ENCODE peak calls at places on chromosomes 5 and 9, in four cellular contexts. V is tibial nerve, Y is H1, C is suprapubic skin. L is an unnamed sample.

GRCh38 chr9:88198346-88198807 is 60.1 kb upstream of the SPATA31C2 start:
- DNase-seq in V (peak), Y (no peak), C (no peak), L (no peak)

GRCh38 chr5:109273594-109273993 is 136.2 kb downstream of the PJA2 start:
- DNase-seq in V (no peak), Y (no peak), C (no peak), L (no peak)

GRCh38 chr5:78670870-78671269 is 22.3 kb upstream of the LHFPL2 start:
- DNase-seq in V (no peak), Y (no peak), C (no peak), L (no peak)

GRCh38 chr5:65986050-65986451 is 59.7 kb downstream of the ERBIN start:
- DNase-seq in V (no peak), Y (no peak), C (no peak), L (no peak)

GRCh38 chr5:133870661-133871060 is 97.8 kb downstream of the C5orf15 start:
- DNase-seq in V (no peak), Y (no peak), C (no peak), L (no peak)

GRCh38 chr5:27083763-27084420 is 45.5 kb upstream of the CDH9 start:
- DNase-seq in V (no peak), Y (no peak), C (no peak), L (no peak)

GRCh38 chr5:143051244-143052058 is 281.3 kb downstream of the ARHGAP26 start:
- DNase-seq in V (peak), Y (no peak), C (no peak), L (no peak)

GRCh38 chr5:114780290-114780689 is 389.4 kb downstream of the TRIM36 start:
- DNase-seq in V (no peak), Y (no peak), C (no peak), L (no peak)

GRCh38 chr5:139835656-139836055 is 40.0 kb downstream of the PSD2 start:
- DNase-seq in V (no peak), Y (no peak), C (no peak), L (peak)

GRCh38 chr5:38780950-38781349 is 64.9 kb upstream of the OSMR start:
- DNase-seq in V (peak), Y (no peak), C (peak), L (peak)

GRCh38 chr9:137127301-137128157 is 11.4 kb upstream of the GRIN1 start:
- DNase-seq in V (no peak), Y (no peak), C (no peak), L (no peak)

GRCh38 chr9:7185612-7186011 is 427.8 kb downstream of the KDM4C start:
- DNase-seq in V (peak), Y (peak), C (no peak), L (no peak)

GRCh38 chr5:59517926-59518585 is 375.5 kb downstream of the PDE4D start:
- DNase-seq in V (no peak), Y (no peak), C (no peak), L (no peak)

GRCh38 chr9:82147798-82148440 is 159.3 kb downstream of the SPATA31D1 start:
- DNase-seq in V (no peak), Y (no peak), C (no peak), L (no peak)

GRCh38 chr9:113785334-113785733 is 90.8 kb upstream of the ZNF618 start:
- DNase-seq in V (no peak), Y (no peak), C (no peak), L (no peak)

GRCh38 chr9:8727191-8727590 is 927.6 kb upstream of the DMAC1 start:
- DNase-seq in V (no peak), Y (no peak), C (no peak), L (no peak)

GRCh38 chr9:25994605-25995004 is 316.4 kb upstream of the TUSC1 start:
- DNase-seq in V (no peak), Y (no peak), C (no peak), L (no peak)

GRCh38 chr5:142977363-142978051 is 207.3 kb downstream of the ARHGAP26 start:
- DNase-seq in V (peak), Y (no peak), C (no peak), L (no peak)

GRCh38 chr5:2670856-2671404 is 80.5 kb downstream of the IRX2 start:
- DNase-seq in V (no peak), Y (no peak), C (no peak), L (no peak)

GRCh38 chr9:32455738-32456137 is 70.3 kb downstream of the RIGI start:
- DNase-seq in V (no peak), Y (no peak), C (no peak), L (peak)

GRCh38 chr9:32454280-32454679 is 69.8 kb downstream of the ACO1 start:
- DNase-seq in V (no peak), Y (no peak), C (no peak), L (no peak)

GRCh38 chr9:32456564-32456963 is 69.4 kb downstream of the RIGI start:
- DNase-seq in V (no peak), Y (no peak), C (no peak), L (no peak)
- TF ChIP-seq EP300 in V (no peak), Y (no peak), C (no peak), L (no peak)

GRCh38 chr9:129802833-129803678 is at the start of gene TOR1B:
- DNase-seq in V (peak), Y (peak), C (peak), L (peak)
- TF ChIP-seq POLR2A in V (peak), Y (no peak), C (no peak), L (peak)

GRCh38 chr5:95858661-95859326 is 36.3 kb upstream of the GLRX start:
- DNase-seq in V (peak), Y (peak), C (peak), L (peak)
- TF ChIP-seq EP300 in V (peak), Y (no peak), C (peak), L (peak)

GRCh38 chr9:127608104-127608966 is 3.7 kb upstream of the STXBP1 start:
- DNase-seq in V (no peak), Y (peak), C (peak), L (peak)

GRCh38 chr9:127614961-127615360 is 2.9 kb downstream of the STXBP1 start:
- DNase-seq in V (no peak), Y (no peak), C (no peak), L (no peak)

GRCh38 chr9:127611796-127612790 is at the start of gene STXBP1:
- DNase-seq in V (peak), Y (no peak), C (peak), L (peak)

GRCh38 chr9:127612993-127613954 is 1.2 kb downstream of the STXBP1 start:
- DNase-seq in V (peak), Y (no peak), C (peak), L (peak)
- TF ChIP-seq POLR2A in V (peak), Y (no peak), C (no peak), L (peak)

GRCh38 chr9:34635556-34635955 is 2.0 kb downstream of the SIGMAR1 start:
- DNase-seq in V (no peak), Y (no peak), C (no peak), L (no peak)

GRCh38 chr9:34636791-34637355 is 714 bp downstream of the SIGMAR1 start:
- DNase-seq in V (no peak), Y (no peak), C (no peak), L (no peak)

GRCh38 chr9:34638138-34638445 is 505 bp upstream of the SIGMAR1 start:
- DNase-seq in V (no peak), Y (peak), C (no peak), L (no peak)

GRCh38 chr9:34634551-34634945 is 3.0 kb downstream of the SIGMAR1 start:
- DNase-seq in V (no peak), Y (no peak), C (no peak), L (no peak)

DNA sequence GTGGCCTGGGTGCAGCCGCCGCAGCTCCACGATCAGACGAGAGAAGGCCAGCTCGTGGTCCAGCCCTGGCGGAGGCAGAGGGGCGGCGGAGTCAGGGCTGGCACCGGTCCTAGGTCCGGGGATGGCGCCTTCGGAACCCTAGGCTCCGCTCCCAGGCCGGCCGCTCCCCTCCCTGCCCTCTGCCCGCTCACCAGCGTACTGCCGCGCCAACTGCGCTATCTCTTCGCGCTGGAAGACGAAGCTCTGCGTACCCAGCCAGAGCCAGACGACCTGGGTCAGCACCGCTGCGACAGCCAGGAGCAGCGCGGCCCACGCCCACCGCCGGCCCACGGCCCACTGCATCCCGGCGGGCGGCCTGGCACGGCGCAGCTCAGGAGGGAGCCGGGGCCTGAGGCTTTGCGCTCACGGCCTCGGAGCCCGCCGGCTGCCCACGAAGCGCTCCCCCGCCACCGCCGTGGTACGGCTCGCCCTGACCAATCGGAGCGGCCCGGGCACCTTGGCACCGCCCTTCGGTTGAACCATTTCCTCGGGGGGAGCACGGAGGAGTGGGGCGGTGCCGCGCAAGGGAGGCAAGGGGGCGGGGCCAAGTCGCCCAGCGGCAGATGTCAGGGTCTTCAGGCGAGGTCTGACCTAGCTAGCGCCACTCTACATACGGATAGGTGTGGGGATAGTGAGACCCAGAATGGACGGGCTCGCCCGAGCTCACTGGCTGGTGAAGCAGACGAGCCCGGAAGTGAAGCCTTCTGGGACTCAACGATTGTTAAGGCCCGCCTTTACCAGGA is at the start of gene SIGMAR1:
- DNase-seq in V (peak), Y (peak), C (peak), L (peak)
- TF ChIP-seq EP300 in V (peak), Y (no peak), C (no peak), L (no peak)

DNA sequence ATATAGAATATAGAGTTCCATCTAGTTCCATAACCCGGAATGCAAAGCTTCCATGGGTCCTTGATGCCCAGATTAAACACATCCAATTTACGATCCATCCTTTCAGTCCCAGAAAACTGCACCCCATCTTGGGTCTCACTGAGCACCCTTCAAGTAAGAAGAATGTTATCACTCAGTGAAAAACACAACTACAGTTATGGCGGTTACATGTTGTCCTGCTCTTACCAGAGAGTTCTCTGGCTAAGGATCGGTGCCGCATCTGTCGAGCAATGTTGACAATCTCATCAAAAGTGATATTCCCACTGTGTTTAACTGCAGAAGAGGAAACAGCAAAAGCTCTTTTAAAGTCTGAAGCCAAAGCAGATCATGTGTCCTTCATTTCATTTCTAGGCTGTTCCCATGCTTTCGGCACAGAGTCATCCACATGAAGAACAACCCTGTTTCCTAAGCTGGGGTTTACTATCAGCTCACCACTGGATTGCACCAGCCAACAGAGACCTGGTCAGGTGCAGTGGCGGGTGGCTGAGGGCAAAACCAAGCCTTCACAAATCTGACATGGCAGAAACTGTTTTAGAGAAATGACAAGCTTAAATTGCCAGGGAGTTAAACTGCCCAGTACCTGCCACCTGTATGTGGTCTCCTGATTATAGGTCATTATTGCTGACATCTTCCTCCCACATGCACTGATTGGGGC is 2.9 kb downstream of the RPL12 start:
- DNase-seq in V (no peak), Y (no peak), C (no peak), L (no peak)
- TF ChIP-seq POLR2A in V (no peak), Y (peak), C (no peak), L (no peak)

GRCh38 chr5:125485003-125485641 is 738.7 kb upstream of the ZNF608 start:
- DNase-seq in V (peak), Y (no peak), C (no peak), L (peak)
- TF ChIP-seq EP300 in V (peak), Y (no peak), C (peak), L (no peak)

DNA sequence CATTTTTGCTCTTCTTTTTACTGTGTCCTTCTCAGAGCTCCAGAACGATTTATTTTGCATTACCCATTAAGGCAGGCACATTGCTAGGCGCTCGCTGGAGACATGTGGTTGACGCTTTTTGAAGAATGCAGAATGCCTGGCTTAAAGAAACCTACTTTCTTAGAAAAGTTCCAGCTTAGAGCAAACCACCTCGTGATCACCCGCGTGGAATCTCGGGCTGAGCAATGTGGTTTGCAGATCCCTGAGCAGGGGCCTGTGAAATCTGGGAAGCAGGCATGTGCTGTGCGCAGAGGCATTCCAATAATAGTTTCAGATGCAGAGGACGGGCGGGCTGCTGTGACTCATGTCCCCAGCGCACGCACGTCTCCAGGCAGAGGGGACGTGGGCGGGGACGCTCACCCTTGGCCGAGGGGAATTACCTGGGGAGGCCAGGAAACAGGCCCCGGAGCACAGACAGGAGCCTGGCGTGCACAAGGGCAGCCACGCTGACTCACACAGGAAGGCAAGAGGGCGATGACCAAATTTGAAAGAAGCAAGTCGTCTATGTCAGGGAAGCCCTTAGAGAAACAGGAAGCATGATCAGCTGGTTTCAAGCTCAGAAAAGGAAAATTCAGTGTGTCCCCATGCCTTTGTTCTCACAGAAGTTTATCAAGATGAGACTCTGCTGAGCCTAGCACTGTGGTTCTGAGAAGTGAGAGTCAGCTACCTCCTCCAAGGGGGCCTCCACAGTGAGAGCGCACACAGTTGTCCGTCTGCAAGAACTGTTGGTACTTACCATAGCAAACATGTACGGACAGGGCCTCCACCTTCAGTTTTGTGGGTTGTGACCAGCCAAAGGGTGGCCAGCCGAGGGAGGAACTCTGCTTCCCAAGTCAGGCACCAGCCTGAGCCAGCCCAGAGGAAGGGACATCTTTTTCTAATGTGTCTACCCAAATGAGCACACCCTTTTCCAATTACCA is 218.6 kb downstream of the PIK3R1 start:
- DNase-seq in V (peak), Y (peak), C (peak), L (peak)
- TF ChIP-seq POLR2A in V (peak), Y (no peak), C (no peak), L (no peak)

L was measured in ovary.